ENCODE peak calls at places on chromosomes 16 and 17, in eight cellular contexts. F is foreskin fibroblast; I is tibial artery; K is GM23338; B is cardiac fibroblast; M is CD4-positive, alpha-beta T cell; G is pancreas; L is WTC11. S is an unnamed sample.

GRCh38 chr16:57544129-57544653 is 1.7 kb downstream of the ADGRG5 start:
- DNase-seq in M (no peak), B (no peak), K (no peak), F (no peak), L (no peak), G (no peak), I (no peak), S (peak)

GRCh38 chr16:6105115-6105514 is 1007.5 kb upstream of the EEF2KMT start:
- DNase-seq in M (no peak), G (no peak), K (no peak), L (no peak), B (no peak), F (no peak), I (no peak), S (no peak)

GRCh38 chr16:67939507-67940435 is 3.1 kb upstream of the PSMB10 start:
- DNase-seq in L (no peak), K (no peak), G (peak), M (peak), F (peak), I (peak), B (no peak), S (peak)

GRCh38 chr17:2214047-2214717 is 89.4 kb downstream of the SMG6 start:
- DNase-seq in F (peak), B (peak), M (no peak), G (no peak), I (peak), K (no peak), L (no peak), S (no peak)

GRCh38 chr17:68326681-68327080 is 35.4 kb downstream of the ARSG start:
- DNase-seq in I (no peak), L (no peak), B (no peak), F (peak), M (no peak), G (no peak), K (no peak), S (peak)

GRCh38 chr16:24626251-24626650 is 86.9 kb downstream of the RBBP6 start:
- DNase-seq in B (peak), G (no peak), F (peak), L (no peak), I (no peak), K (no peak), M (no peak), S (no peak)

GRCh38 chr17:77508047-77508715 is 367.4 kb downstream of the SEC14L1 start:
- DNase-seq in B (no peak), G (no peak), I (no peak), K (no peak), M (no peak), L (peak), F (peak), S (no peak)

GRCh38 chr16:28063047-28063521 is 430 bp downstream of the GSG1L start:
- DNase-seq in F (no peak), K (peak), I (no peak), M (no peak), B (no peak), L (peak), G (no peak), S (peak)

GRCh38 chr17:75232786-75233185 is 27.3 kb downstream of the NUP85 start:
- DNase-seq in G (no peak), M (no peak), F (no peak), B (no peak), L (no peak), K (no peak), I (no peak), S (no peak)

DNA sequence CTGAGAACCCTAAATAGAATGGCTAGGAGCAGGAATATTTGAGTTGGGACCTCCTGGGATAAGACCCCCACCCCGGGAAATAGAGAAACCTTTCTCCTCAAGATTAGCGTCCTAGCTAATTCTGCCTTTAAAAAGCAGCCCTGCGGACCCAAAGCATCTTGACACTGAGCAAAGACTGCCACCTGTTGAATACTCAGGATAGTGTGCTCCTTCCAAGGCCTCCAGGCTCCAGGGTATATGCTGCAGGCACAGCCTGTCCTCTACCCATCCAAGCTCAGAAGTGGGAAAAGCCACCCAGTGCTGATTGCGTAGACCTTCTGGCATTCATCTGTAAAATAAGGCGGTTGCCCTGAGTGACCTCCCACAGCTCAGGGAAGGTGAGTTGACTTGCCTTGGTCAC is 456.2 kb upstream of the DYNLRB2 start:
- DNase-seq in L (peak), F (peak), I (peak), K (peak), B (peak), M (no peak), G (peak), S (peak)
- TF ChIP-seq CTCF in L (peak), F (peak), I (peak), K (peak), B (peak), M (no peak), G (peak), S (no peak)

DNA sequence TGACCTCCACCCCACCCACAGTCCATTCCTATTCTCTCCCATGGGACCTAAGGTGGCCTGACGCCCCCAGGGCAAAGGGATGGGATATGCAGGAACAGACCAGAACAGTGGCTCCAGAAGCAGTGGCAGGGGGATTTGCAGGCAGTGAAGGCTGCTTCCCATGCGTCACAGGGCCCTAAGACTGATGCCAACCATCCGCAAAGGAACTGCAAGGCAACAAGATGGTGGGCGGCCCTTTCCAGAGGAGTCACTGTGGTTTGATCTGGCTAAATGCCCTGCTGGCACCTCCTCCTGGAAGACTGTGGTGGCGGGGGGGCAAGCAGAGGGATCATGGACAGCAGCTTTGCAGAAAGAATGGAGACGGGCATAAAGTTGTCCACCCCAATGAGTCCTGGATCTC is 4.4 kb upstream of the SLC39A11 start:
- DNase-seq in G (no peak), I (peak), M (no peak), K (no peak), L (no peak), B (peak), F (peak), S (no peak)
- TF ChIP-seq CTCF in G (no peak), I (no peak), M (no peak), K (no peak), L (no peak), B (no peak), F (no peak), S (no peak)

GRCh38 chr17:28720247-28720996 is 637 bp downstream of the RPL23A start:
- DNase-seq in F (no peak), B (no peak), M (no peak), G (no peak), L (no peak), I (no peak), K (no peak), S (peak)
- TF ChIP-seq CTCF in F (no peak), B (peak), M (no peak), G (no peak), L (no peak), I (no peak), K (peak), S (peak)

DNA sequence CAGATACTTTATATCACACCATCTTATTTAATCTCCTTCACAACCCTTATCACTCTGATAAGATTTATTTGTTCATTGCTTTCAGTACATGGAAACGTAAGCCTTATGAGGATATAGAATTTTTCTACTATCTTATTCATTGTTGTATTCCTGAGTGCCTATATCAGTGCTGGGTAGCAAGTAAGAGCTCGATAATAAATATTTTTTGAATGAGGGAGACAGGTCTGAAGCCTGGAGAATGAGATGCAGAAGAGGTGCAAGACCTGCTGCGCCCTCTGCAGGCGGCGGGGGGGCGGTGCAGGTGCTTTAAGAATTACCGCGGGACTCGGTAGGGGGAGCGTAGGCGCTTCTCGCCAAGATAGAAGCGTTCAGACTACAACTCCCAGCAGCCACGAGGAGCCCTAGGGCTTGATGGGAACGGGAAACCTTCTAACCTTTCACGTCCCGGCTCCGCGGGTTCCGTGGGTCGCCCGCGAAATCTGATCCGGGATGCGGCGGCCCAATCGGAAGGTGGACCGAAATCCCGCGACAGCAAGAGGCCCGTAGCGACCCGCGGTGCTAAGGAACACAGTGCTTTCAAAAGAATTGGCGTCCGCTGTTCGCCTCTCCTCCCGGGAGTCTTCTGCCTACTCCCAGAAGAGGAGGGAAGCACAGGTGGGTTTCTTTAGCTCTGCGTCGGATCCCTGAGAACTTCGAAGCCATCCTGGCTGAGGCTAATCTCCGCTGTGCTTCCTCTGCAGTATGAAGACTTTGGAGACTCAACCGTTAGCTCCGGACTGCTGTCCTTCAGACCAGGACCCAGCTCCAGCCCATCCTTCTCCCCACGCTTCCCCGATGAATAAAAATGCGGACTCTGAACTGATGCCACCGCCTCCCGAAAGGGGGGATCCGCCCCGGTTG is at the start of gene WRAP53:
- DNase-seq in F (peak), B (peak), G (peak), K (peak), I (peak), L (peak), M (peak), S (peak)
- TF ChIP-seq CTCF in F (peak), B (peak), G (peak), K (peak), I (peak), L (peak), M (peak), S (peak)

S was measured in activated CD8-positive, alpha-beta T cell treated with anti-CD3 and anti-CD28 coated beads for 36 hours.